ENCODE peak calls at places on chromosomes 4 and X, in six cellular contexts. U is cardiac muscle cell, D is ovary, Y is GM23248, W is psoas muscle, B is upper lobe of right lung. G is an unnamed sample. For H3K27me3, the result is how much of the 10 kb centered on the place peaks cover.

GRCh38 chr4:37795796-37796195 is 30.7 kb upstream of the PGM2 start:
- DNase-seq in U (no peak), D (no peak), Y (no peak), W (no peak), B (no peak), G (no peak)

GRCh38 chr4:158025131-158025530 is 147.7 kb downstream of the GASK1B start:
- DNase-seq in U (no peak), D (no peak), Y (peak), W (no peak), B (no peak), G (no peak)

GRCh38 chr4:23060776-23061175 is 368.0 kb downstream of the GBA3 start:
- DNase-seq in U (no peak), D (no peak), Y (peak), W (no peak), B (no peak), G (no peak)

GRCh38 chr4:38157592-38157991 is 197.4 kb downstream of the PTTG2 start:
- DNase-seq in U (no peak), D (no peak), Y (no peak), W (peak), B (no peak), G (no peak)

GRCh38 chr4:53563824-53564223 is 27.5 kb downstream of the LNX1 start:
- DNase-seq in U (no peak), D (no peak), Y (peak), W (no peak), B (no peak), G (no peak)

GRCh38 chr4:3192188-3192587 is 56.8 kb upstream of the MSANTD1 start:
- DNase-seq in U (no peak), D (no peak), Y (no peak), W (no peak), B (no peak), G (no peak)

GRCh38 chr4:6555519-6555918 is 19.5 kb upstream of the MAN2B2 start:
- DNase-seq in U (no peak), D (no peak), Y (no peak), W (peak), B (no peak), G (no peak)

GRCh38 chrX:28586891-28587635 is at the start of gene IL1RAPL1:
- DNase-seq in U (peak), D (peak), Y (peak), W (no peak), B (no peak), G (no peak)

GRCh38 chr4:182938213-182938645 is 21.0 kb upstream of the DCTD start:
- DNase-seq in U (peak), D (peak), Y (peak), W (peak), B (peak), G (peak)

GRCh38 chr4:98341309-98341708 is 80.1 kb downstream of the RAP1GDS1 start:
- DNase-seq in U (no peak), D (no peak), Y (peak), W (no peak), B (no peak), G (no peak)

GRCh38 chrX:40176979-40177430 is 79.2 kb upstream of the BCOR start:
- DNase-seq in U (peak), D (peak), Y (peak), W (peak), B (no peak), G (peak)

GRCh38 chr4:84177831-84178230 is 321.3 kb downstream of the NKX6-1 start:
- DNase-seq in U (no peak), D (no peak), Y (no peak), W (no peak), B (no peak), G (no peak)

GRCh38 chrX:21847342-21847741 is 7.9 kb downstream of the MBTPS2 start:
- DNase-seq in U (no peak), D (no peak), Y (no peak), W (no peak), B (no peak), G (no peak)

GRCh38 chr4:149781150-149781549 is 34.5 kb downstream of the IQCM start:
- DNase-seq in U (no peak), D (no peak), Y (peak), W (no peak), B (no peak), G (no peak)

DNA sequence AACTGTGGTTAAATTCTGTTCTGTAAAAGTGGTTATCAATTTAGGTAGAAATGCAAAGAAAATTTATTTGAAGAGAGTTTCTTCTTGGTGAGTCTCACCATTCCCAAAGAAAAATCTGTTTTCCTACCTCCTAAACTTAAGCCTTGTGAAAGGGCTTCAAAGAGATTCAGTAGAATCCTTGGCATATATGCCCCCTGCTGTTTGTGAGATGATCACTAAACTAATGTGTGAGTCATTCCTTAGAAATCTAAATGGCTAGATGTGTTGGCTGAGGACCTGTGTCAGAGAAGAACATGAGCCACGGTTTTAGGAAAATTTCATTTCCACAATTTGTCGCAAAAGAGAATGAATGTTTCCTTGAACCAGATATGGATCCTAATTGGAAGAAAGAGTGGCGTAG is 260.9 kb downstream of the SLC7A11 start:
- DNase-seq in U (no peak), D (no peak), Y (peak), W (no peak), B (no peak), G (no peak)
- H3K27me3 ChIP-seq in U (under half), D (under half), Y (under half), W (under half), B (under half), G (under half)

GRCh38 chrX:108032944-108033343 is 11.9 kb upstream of the VSIG1 start:
- DNase-seq in U (no peak), D (no peak), Y (no peak), W (no peak), B (no peak), G (no peak)
- H3K27ac ChIP-seq in U (no peak), D (no peak), Y (no peak), W (no peak), B (no peak), G (no peak)

DNA sequence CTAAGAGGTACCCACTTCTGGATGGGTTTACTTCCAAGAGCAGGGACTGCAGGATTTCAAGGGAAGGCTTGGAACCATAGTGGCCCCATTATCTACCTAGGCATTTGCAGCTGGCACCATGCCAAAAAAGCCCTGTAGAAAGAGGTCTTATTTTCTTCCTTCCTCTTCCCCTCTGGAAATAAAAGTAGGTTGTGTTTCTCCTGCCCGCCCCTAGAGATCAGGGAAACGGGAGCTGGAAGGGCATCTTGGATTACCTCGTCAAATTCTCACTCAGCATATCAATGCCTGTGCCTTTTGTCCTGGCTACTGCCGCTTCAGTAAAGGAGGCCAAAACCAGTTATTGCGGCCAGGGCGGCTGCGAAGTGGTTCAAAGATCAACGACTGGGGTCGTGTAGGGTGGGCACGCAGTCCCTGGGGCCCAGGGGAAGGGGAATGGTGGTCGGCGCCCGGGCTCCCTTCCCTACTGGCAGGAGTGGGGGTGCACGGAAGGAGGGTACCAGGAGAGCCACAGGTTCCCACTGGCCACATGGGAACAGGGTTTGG is 1.5 kb downstream of the SCD5 start:
- DNase-seq in U (no peak), D (no peak), Y (peak), W (no peak), B (no peak), G (no peak)
- H3K27me3 ChIP-seq in U (half or more), D (under half), Y (under half), W (under half), B (under half), G (under half)

DNA sequence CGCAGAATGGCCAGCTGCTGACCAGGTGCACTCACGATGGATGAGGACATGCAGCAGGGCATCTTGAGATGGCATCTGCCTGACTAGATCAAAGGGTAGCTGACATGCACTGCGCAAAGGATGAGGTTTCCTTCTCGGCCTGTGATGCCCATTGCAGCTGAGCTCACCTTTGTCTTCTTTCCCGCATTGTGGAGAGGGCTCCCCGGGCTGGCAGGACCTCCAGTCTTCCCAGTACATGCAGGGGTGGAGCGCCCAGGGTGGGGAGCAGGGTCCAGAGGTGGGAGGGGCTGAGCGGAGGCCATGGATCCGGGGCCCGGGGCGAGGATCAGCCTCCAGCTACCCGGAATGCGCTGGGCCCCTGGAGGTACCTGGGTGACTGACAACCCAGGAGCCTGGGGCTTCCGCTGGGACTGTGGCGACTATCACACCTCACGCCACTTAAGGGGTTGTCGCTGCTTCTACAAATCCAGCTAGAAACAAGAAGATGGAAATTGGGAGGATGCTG is 12.0 kb downstream of the TREX2 start:
- DNase-seq in U (no peak), D (no peak), Y (no peak), W (no peak), B (no peak), G (no peak)
- H3K27ac ChIP-seq in U (no peak), D (no peak), Y (no peak), W (no peak), B (no peak), G (no peak)

GRCh38 chrX:141814213-141814857 is 23.8 kb upstream of the MAGEC3 start:
- DNase-seq in U (no peak), D (no peak), Y (no peak), W (no peak), B (no peak), G (no peak)

GRCh38 chrX:141811438-141811837 is 26.7 kb upstream of the MAGEC3 start:
- DNase-seq in U (no peak), D (no peak), Y (no peak), W (no peak), B (no peak), G (no peak)

DNA sequence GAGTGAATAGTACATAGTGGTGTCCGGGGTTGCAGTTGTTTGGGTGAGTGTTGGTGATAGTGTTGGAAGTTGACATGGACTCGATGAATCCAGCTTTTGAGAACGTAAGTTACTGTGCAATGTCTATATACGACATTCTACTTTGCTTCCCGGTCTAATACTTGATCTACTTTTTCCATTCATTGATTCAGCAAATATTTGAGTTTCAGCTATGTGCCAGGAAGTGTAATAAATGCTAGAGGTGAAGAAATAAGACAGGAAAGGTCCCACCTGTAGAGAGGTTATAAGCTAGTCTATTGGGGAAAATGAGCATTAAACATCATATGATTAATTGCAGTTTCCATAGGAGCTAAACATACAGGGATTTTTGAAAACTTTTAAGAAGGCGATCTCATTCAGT is 22.2 kb upstream of the MAGEC3 start:
- DNase-seq in U (no peak), D (no peak), Y (no peak), W (no peak), B (no peak), G (no peak)
- H3K27me3 ChIP-seq in U (under half), D (under half), Y (under half), W (under half), B (under half), G (under half)